ENCODE peak calls at places on chromosomes 1 and 21, in four cellular contexts. One of them, this sample, is unnamed.

GRCh38 chr21:31409849-31410762 is 66.0 kb upstream of the TIAM1 start:
- DNase-seq in tibial artery: no peak
- DNase-seq in NCI-H69: no peak
- DNase-seq in adipocyte: no peak
- DNase-seq in this sample: no peak

GRCh38 chr1:7941437-7941793 is 776 bp upstream of the TNFRSF9 start:
- DNase-seq in tibial artery: no peak
- DNase-seq in NCI-H69: no peak
- DNase-seq in adipocyte: no peak
- DNase-seq in this sample: no peak

GRCh38 chr1:29860681-29861080 is 624.4 kb downstream of the PTPRU start:
- DNase-seq in tibial artery: no peak
- DNase-seq in NCI-H69: peak
- DNase-seq in adipocyte: no peak
- DNase-seq in this sample: no peak

GRCh38 chr21:46605759-46606426 is 1.0 kb upstream of the S100B start:
- DNase-seq in tibial artery: no peak
- DNase-seq in NCI-H69: no peak
- DNase-seq in adipocyte: no peak
- DNase-seq in this sample: no peak

GRCh38 chr1:23796466-23797271 is 3.9 kb downstream of the GALE start:
- DNase-seq in tibial artery: no peak
- DNase-seq in NCI-H69: no peak
- DNase-seq in adipocyte: no peak
- DNase-seq in this sample: no peak

GRCh38 chr1:12177999-12178441 is 11.2 kb downstream of the TNFRSF1B start:
- DNase-seq in tibial artery: no peak
- DNase-seq in NCI-H69: peak
- DNase-seq in adipocyte: peak
- DNase-seq in this sample: no peak

GRCh38 chr1:20347699-20348098 is 57.0 kb downstream of the VWA5B1 start:
- DNase-seq in tibial artery: no peak
- DNase-seq in NCI-H69: no peak
- DNase-seq in adipocyte: no peak
- DNase-seq in this sample: no peak

GRCh38 chr1:48725331-48725730 is 51.4 kb downstream of the BEND5 start:
- DNase-seq in tibial artery: no peak
- DNase-seq in NCI-H69: no peak
- DNase-seq in adipocyte: peak
- DNase-seq in this sample: no peak

GRCh38 chr1:199272107-199272506 is 633.3 kb downstream of the PTPRC start:
- DNase-seq in tibial artery: no peak
- DNase-seq in NCI-H69: no peak
- DNase-seq in adipocyte: peak
- DNase-seq in this sample: no peak

GRCh38 chr1:26999440-26999987 is 6.0 kb downstream of the TRNP1 start:
- DNase-seq in tibial artery: peak
- DNase-seq in NCI-H69: no peak
- DNase-seq in adipocyte: peak
- DNase-seq in this sample: no peak

GRCh38 chr1:206495493-206496046 is 11.8 kb upstream of the RASSF5 start:
- DNase-seq in tibial artery: no peak
- DNase-seq in NCI-H69: no peak
- DNase-seq in adipocyte: no peak
- DNase-seq in this sample: no peak

GRCh38 chr1:5562331-5562730 is 429.9 kb downstream of the NPHP4 start:
- DNase-seq in tibial artery: no peak
- DNase-seq in NCI-H69: no peak
- DNase-seq in adipocyte: no peak
- DNase-seq in this sample: no peak

GRCh38 chr1:32900956-32901822 is at the start of gene TMEM54:
- DNase-seq in tibial artery: peak
- DNase-seq in NCI-H69: peak
- DNase-seq in adipocyte: peak
- DNase-seq in this sample: peak

GRCh38 chr1:150281221-150281757 is 1.1 kb upstream of the CIART start:
- DNase-seq in tibial artery: peak
- DNase-seq in NCI-H69: peak
- DNase-seq in adipocyte: peak
- DNase-seq in this sample: peak

GRCh38 chr1:92820024-92820423 is 11.8 kb upstream of the RPL5 start:
- DNase-seq in tibial artery: no peak
- DNase-seq in NCI-H69: no peak
- DNase-seq in adipocyte: peak
- DNase-seq in this sample: no peak

GRCh38 chr1:59408608-59409007 is 111.7 kb downstream of the FGGY start:
- DNase-seq in tibial artery: no peak
- DNase-seq in NCI-H69: no peak
- DNase-seq in adipocyte: peak
- DNase-seq in this sample: peak

GRCh38 chr1:154328318-154329151 is 3.2 kb downstream of the ATP8B2 start:
- DNase-seq in tibial artery: peak
- DNase-seq in NCI-H69: peak
- DNase-seq in adipocyte: peak
- DNase-seq in this sample: peak

GRCh38 chr1:1168451-1169411 is 4.9 kb upstream of the TTLL10 start:
- DNase-seq in tibial artery: no peak
- DNase-seq in NCI-H69: no peak
- DNase-seq in adipocyte: no peak
- DNase-seq in this sample: peak

GRCh38 chr1:147223740-147224615 is 1.2 kb downstream of the FMO5 start:
- DNase-seq in tibial artery: no peak
- DNase-seq in NCI-H69: peak
- DNase-seq in adipocyte: no peak
- DNase-seq in this sample: no peak

GRCh38 chr1:27015260-27015659 is 2.6 kb upstream of the TENT5B start:
- DNase-seq in tibial artery: no peak
- DNase-seq in NCI-H69: no peak
- DNase-seq in adipocyte: no peak
- DNase-seq in this sample: no peak

GRCh38 chr1:113217447-113218208 is 144.6 kb downstream of the LRIG2 start:
- DNase-seq in tibial artery: no peak
- DNase-seq in NCI-H69: no peak
- DNase-seq in adipocyte: no peak
- DNase-seq in this sample: no peak

GRCh38 chr1:53893999-53894636 is at the start of gene DIO1:
- DNase-seq in tibial artery: no peak
- DNase-seq in NCI-H69: peak
- DNase-seq in adipocyte: no peak
- DNase-seq in this sample: no peak

GRCh38 chr1:199121047-199121446 is 482.2 kb downstream of the PTPRC start:
- DNase-seq in tibial artery: no peak
- DNase-seq in NCI-H69: no peak
- DNase-seq in adipocyte: no peak
- DNase-seq in this sample: no peak

GRCh38 chr1:180863158-180863775 is 49.4 kb upstream of the KIAA1614 start:
- DNase-seq in tibial artery: no peak
- DNase-seq in NCI-H69: peak
- DNase-seq in adipocyte: peak
- DNase-seq in this sample: peak

GRCh38 chr1:225612265-225612664 is 40.7 kb downstream of the ENAH start:
- DNase-seq in tibial artery: no peak
- DNase-seq in NCI-H69: no peak
- DNase-seq in adipocyte: peak
- DNase-seq in this sample: no peak

GRCh38 chr1:208207388-208208131 is 36.6 kb downstream of the PLXNA2 start:
- DNase-seq in tibial artery: peak
- DNase-seq in NCI-H69: peak
- DNase-seq in adipocyte: peak
- DNase-seq in this sample: no peak

GRCh38 chr1:207612762-207613161 is 32.2 kb upstream of the CR1L start:
- DNase-seq in tibial artery: no peak
- DNase-seq in NCI-H69: no peak
- DNase-seq in adipocyte: no peak
- DNase-seq in this sample: no peak

GRCh38 chr1:56688522-56689026 is 43.5 kb downstream of the PRKAA2 start:
- DNase-seq in tibial artery: no peak
- DNase-seq in NCI-H69: peak
- DNase-seq in adipocyte: peak
- DNase-seq in this sample: no peak

GRCh38 chr1:162000053-162000420 is 23.6 kb downstream of the OLFML2B start:
- DNase-seq in tibial artery: no peak
- DNase-seq in NCI-H69: no peak
- DNase-seq in adipocyte: no peak
- DNase-seq in this sample: no peak

GRCh38 chr21:42471206-42471605 is 24.8 kb downstream of the RSPH1 start:
- DNase-seq in tibial artery: peak
- DNase-seq in NCI-H69: no peak
- DNase-seq in adipocyte: no peak
- DNase-seq in this sample: no peak

GRCh38 chr21:27564684-27565280 is 597.9 kb upstream of the ADAMTS5 start:
- DNase-seq in tibial artery: no peak
- DNase-seq in NCI-H69: no peak
- DNase-seq in adipocyte: peak
- DNase-seq in this sample: peak

GRCh38 chr1:196317535-196318522 is 290.4 kb downstream of the KCNT2 start:
- DNase-seq in tibial artery: no peak
- DNase-seq in NCI-H69: peak
- DNase-seq in adipocyte: peak
- DNase-seq in this sample: peak

GRCh38 chr1:175976865-175977642 is 230.0 kb downstream of the COP1 start:
- DNase-seq in tibial artery: no peak
- DNase-seq in NCI-H69: no peak
- DNase-seq in adipocyte: peak
- DNase-seq in this sample: no peak

GRCh38 chr1:178503849-178504248 is 7.1 kb upstream of the CLEC20A start:
- DNase-seq in tibial artery: peak
- DNase-seq in NCI-H69: no peak
- DNase-seq in adipocyte: no peak
- DNase-seq in this sample: peak

This sample was measured in NCI-H82.